ENCODE peak calls at places on chromosomes 12 and 14, in seven cellular contexts. X is cardiac muscle cell; D is naive thymus-derived CD4-positive, alpha-beta T cell; C is PC-9; I is GM23338; G is H7; Z is left ventricle myocardium inferior. L is an unnamed sample. For H3K36me3, the result is how much of the 10 kb centered on the place peaks cover.

GRCh38 chr14:55581011-55581806 is 1.2 kb downstream of the KTN1 start:
- DNase-seq in G (no peak), X (peak), I (peak), D (peak), C (no peak), Z (peak), L (peak)

GRCh38 chr14:100673085-100673806 is 53.4 kb upstream of the DLK1 start:
- DNase-seq in I (peak), C (no peak), X (peak), Z (no peak), G (peak), D (no peak), L (peak)

GRCh38 chr14:76763362-76764041 is 2.2 kb downstream of the VASH1 start:
- DNase-seq in X (no peak), C (no peak), D (no peak), G (no peak), I (no peak), Z (no peak), L (no peak)

GRCh38 chr12:94134226-94134795 is 14.1 kb upstream of the PLXNC1 start:
- DNase-seq in Z (no peak), X (peak), C (peak), I (peak), G (peak), D (no peak), L (no peak)

GRCh38 chr12:89529738-89530137 is 3.9 kb upstream of the POC1B start:
- DNase-seq in D (no peak), I (peak), C (peak), X (peak), Z (no peak), G (peak), L (no peak)

GRCh38 chr14:74892745-74893144 is 11.0 kb downstream of the DLST start:
- DNase-seq in Z (no peak), X (no peak), G (no peak), C (no peak), D (no peak), I (no peak), L (no peak)

GRCh38 chr12:24991209-24992049 is 42.5 kb upstream of the BCAT1 start:
- DNase-seq in X (peak), G (peak), C (peak), D (no peak), Z (no peak), I (peak), L (no peak)

GRCh38 chr12:19234991-19235876 is 105.7 kb downstream of the PLEKHA5 start:
- DNase-seq in X (no peak), I (no peak), Z (no peak), G (no peak), D (no peak), C (no peak), L (no peak)

GRCh38 chr14:36915089-36915488 is 253.4 kb downstream of the PAX9 start:
- DNase-seq in Z (no peak), I (no peak), X (no peak), D (no peak), G (no peak), C (no peak), L (no peak)

GRCh38 chr14:58744951-58745350 is 107.2 kb downstream of the DACT1 start:
- DNase-seq in D (no peak), Z (no peak), X (no peak), C (no peak), G (no peak), I (no peak), L (no peak)

GRCh38 chr12:55931780-55932545 is 1.0 kb downstream of the DGKA start:
- DNase-seq in D (peak), X (peak), G (peak), Z (peak), I (peak), C (no peak), L (peak)

GRCh38 chr12:123813349-123813748 is 51.2 kb downstream of the DNAH10 start:
- DNase-seq in I (no peak), X (no peak), C (no peak), Z (no peak), D (no peak), G (no peak), L (no peak)

GRCh38 chr12:58310368-58310767 is 369.0 kb downstream of the ATP23 start:
- DNase-seq in I (no peak), X (no peak), Z (no peak), D (no peak), C (peak), G (no peak), L (no peak)

GRCh38 chr12:117686911-117687377 is 281.8 kb downstream of the KSR2 start:
- DNase-seq in D (no peak), I (no peak), X (no peak), G (no peak), Z (no peak), C (peak), L (no peak)

GRCh38 chr14:51534623-51535022 is 117.1 kb upstream of the FRMD6 start:
- DNase-seq in Z (no peak), X (no peak), D (no peak), C (peak), G (no peak), I (no peak), L (peak)

DNA sequence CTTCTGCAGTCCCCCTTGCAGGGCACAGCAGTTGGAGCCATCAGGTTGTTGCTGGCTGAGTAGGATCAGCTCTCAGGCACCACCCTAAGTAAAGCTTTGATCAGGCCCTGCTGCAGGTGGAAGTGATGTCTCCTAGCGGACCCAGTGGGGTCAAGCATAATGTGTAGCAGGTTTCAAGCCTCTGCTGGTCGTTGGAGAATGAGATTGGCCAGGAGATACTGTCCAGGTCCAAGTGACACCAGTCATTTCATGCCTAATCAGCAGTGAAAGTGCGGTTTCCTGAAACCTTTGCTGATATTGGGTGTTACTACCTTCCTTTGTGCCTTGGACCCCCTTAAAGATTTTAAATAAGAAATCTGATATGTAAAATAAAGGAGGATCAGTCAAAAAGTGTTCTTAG is 72.6 kb downstream of the SUSD6 start:
- DNase-seq in I (no peak), D (no peak), X (no peak), G (no peak), Z (no peak), C (no peak), L (no peak)
- H3K36me3 ChIP-seq in I (under half), D (under half), X (under half), G (under half), Z (under half), C (under half), L (under half)

GRCh38 chr12:64446295-64446694 is 5.6 kb upstream of the TBK1 start:
- DNase-seq in X (no peak), G (no peak), D (no peak), C (no peak), Z (no peak), I (no peak), L (no peak)
- H3K36me3 ChIP-seq in X (under half), G (under half), D (under half), C (half or more), Z (half or more), I (half or more), L (under half)

GRCh38 chr14:103528512-103529382 is at the start of gene TRMT61A:
- DNase-seq in Z (peak), X (peak), D (peak), C (peak), G (peak), I (peak), L (peak)

GRCh38 chr14:103531421-103532215 is 2.6 kb downstream of the TRMT61A start:
- DNase-seq in Z (no peak), G (no peak), X (no peak), C (no peak), D (no peak), I (no peak), L (no peak)

GRCh38 chr14:103529383-103530365 is 678 bp downstream of the TRMT61A start:
- DNase-seq in D (no peak), C (no peak), Z (no peak), I (no peak), G (no peak), X (no peak), L (no peak)

GRCh38 chr14:103530831-103531230 is 1.8 kb downstream of the TRMT61A start:
- DNase-seq in Z (no peak), X (no peak), I (no peak), G (no peak), D (no peak), C (no peak), L (no peak)

DNA sequence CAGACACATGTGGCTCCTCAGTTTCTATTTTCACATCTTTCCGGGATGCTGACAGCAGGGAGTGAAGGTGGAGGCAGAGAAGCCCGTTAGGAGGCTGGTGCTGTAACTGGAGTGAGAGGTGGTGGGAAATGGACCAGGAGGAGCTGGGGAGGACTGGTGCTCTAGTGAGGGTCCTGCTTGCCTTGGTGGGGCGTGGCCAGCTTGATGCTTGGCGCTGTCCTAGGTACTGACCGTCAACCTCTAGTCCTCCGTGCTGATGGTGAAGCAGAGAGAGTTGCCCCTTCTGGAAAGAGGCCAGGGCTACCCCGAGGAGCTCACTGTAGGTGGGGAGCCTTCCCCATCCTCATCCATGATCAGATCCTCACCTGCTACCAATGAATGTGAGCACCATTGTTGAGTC is 1.4 kb downstream of the TRMT61A start:
- DNase-seq in X (peak), Z (no peak), I (peak), C (no peak), D (no peak), G (peak), L (no peak)
- H3K36me3 ChIP-seq in X (under half), Z (under half), I (under half), C (under half), D (under half), G (under half), L (under half)

DNA sequence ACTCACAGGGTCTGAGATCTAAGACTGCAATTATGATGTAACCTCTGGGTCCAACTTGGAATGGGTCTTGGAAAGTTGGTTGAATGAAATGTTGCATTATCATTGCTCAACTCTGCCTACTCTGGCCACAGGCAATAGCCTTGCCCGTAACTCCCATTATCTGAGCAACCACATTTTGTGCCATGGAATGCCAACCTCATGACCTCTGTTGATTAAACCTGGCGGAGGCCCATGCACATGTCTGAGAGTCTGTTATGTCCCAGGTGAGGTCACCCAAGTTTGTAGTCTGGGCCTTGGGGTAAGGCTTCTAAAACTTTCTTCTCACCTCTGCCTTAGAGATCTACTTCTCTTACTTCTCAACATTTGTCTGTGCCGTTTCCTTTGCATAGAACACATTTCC is 140.9 kb downstream of the TBX5 start:
- DNase-seq in C (no peak), X (no peak), I (no peak), Z (peak), D (no peak), G (no peak), L (no peak)
- H3K36me3 ChIP-seq in C (under half), X (under half), I (under half), Z (under half), D (under half), G (under half), L (under half)

DNA sequence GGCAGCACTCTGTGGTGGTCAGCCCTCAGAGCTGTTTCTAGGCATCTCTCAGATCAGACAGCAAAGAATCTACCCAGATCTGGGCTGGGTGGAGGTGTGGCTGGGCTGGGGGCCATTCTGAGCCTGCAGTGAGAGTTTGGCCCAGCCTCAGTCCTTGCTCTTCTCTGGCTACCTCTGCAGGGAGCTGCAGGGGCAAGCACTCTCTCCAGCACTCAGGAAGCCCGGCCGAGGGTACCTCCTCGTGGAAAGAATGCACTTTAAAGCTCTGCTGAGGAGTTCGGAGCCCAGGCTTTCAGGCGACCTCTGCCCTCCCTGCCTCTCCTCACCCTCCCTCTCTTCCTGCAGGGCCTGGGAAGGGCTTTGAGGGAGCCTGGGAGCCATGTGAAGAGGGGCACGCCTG is 31.2 kb downstream of the IL31 start:
- DNase-seq in X (no peak), I (peak), C (no peak), G (no peak), Z (no peak), D (no peak), L (no peak)
- H3K36me3 ChIP-seq in X (under half), I (under half), C (under half), G (under half), Z (half or more), D (under half), L (under half)

L was measured in ovary.